ENCODE peak calls at places on chromosomes 3 and 15, in ten cellular contexts. Y, I, G, A, U, B, R, N, E and V are unnamed samples.

GRCh38 chr3:174442317-174442682 is 416.8 kb upstream of the NAALADL2 start:
- DNase-seq in Y (no peak), I (no peak), G (no peak), A (no peak), U (no peak), B (no peak), R (no peak), N (no peak), E (peak), V (no peak)

GRCh38 chr3:99875925-99876781 is 58.5 kb downstream of the CMSS1 start:
- DNase-seq in Y (peak), I (no peak), G (peak), A (peak), U (no peak), B (peak), R (peak), N (peak), E (peak), V (peak)

GRCh38 chr15:80480909-80481308 is 76.7 kb downstream of the ARNT2 start:
- DNase-seq in Y (no peak), I (peak), G (no peak), A (no peak), U (no peak), B (no peak), R (no peak), N (peak), E (peak), V (peak)

GRCh38 chr15:68057758-68058157 is 3.6 kb downstream of the PIAS1 start:
- DNase-seq in Y (no peak), I (no peak), G (no peak), A (no peak), U (no peak), B (no peak), R (no peak), N (no peak), E (no peak), V (no peak)

GRCh38 chr3:48405971-48406370 is 23.9 kb downstream of the PLXNB1 start:
- DNase-seq in Y (no peak), I (no peak), G (no peak), A (no peak), U (no peak), B (no peak), R (no peak), N (no peak), E (no peak), V (no peak)

GRCh38 chr3:36904641-36905040 is 40.2 kb downstream of the TRANK1 start:
- DNase-seq in Y (no peak), I (peak), G (no peak), A (peak), U (no peak), B (no peak), R (no peak), N (no peak), E (peak), V (no peak)

GRCh38 chr15:31598620-31599019 is 272.0 kb downstream of the KLF13 start:
- DNase-seq in Y (no peak), I (no peak), G (no peak), A (no peak), U (no peak), B (no peak), R (no peak), N (no peak), E (peak), V (peak)

GRCh38 chr3:16182183-16182582 is 7.7 kb downstream of the GALNT15 start:
- DNase-seq in Y (no peak), I (peak), G (no peak), A (no peak), U (no peak), B (no peak), R (no peak), N (no peak), E (peak), V (no peak)

GRCh38 chr3:141379250-141379872 is 11.1 kb downstream of the ZBTB38 start:
- DNase-seq in Y (no peak), I (no peak), G (no peak), A (no peak), U (no peak), B (no peak), R (no peak), N (no peak), E (no peak), V (no peak)

GRCh38 chr3:49703443-49703927 is 14.1 kb downstream of the RNF123 start:
- DNase-seq in Y (peak), I (peak), G (peak), A (peak), U (peak), B (peak), R (peak), N (peak), E (peak), V (peak)

GRCh38 chr15:56249080-56249479 is 5.4 kb upstream of the RFX7 start:
- DNase-seq in Y (no peak), I (peak), G (no peak), A (peak), U (peak), B (no peak), R (no peak), N (no peak), E (peak), V (no peak)

GRCh38 chr15:72774696-72775383 is 8.7 kb downstream of the ADPGK start:
- DNase-seq in Y (no peak), I (no peak), G (no peak), A (no peak), U (no peak), B (no peak), R (no peak), N (no peak), E (no peak), V (no peak)

GRCh38 chr3:146156060-146156459 is 4.9 kb downstream of the PLOD2 start:
- DNase-seq in Y (no peak), I (peak), G (no peak), A (no peak), U (no peak), B (peak), R (no peak), N (no peak), E (no peak), V (no peak)

GRCh38 chr3:160001154-160001760 is 12.6 kb downstream of the IL12A start:
- DNase-seq in Y (no peak), I (no peak), G (no peak), A (no peak), U (no peak), B (no peak), R (no peak), N (no peak), E (peak), V (no peak)

GRCh38 chr3:10459954-10460754 is 45.2 kb downstream of the ATP2B2 start:
- DNase-seq in Y (peak), I (peak), G (peak), A (peak), U (no peak), B (no peak), R (no peak), N (peak), E (peak), V (peak)

GRCh38 chr15:73930790-73931281 is 4.6 kb downstream of the LOXL1 start:
- DNase-seq in Y (no peak), I (peak), G (no peak), A (no peak), U (no peak), B (no peak), R (no peak), N (peak), E (peak), V (no peak)

GRCh38 chr3:10933470-10933957 is 59.0 kb upstream of the SLC6A1 start:
- DNase-seq in Y (no peak), I (peak), G (no peak), A (no peak), U (no peak), B (no peak), R (no peak), N (no peak), E (no peak), V (no peak)

GRCh38 chr3:170233532-170233931 is 11.3 kb downstream of the PRKCI start:
- DNase-seq in Y (no peak), I (peak), G (no peak), A (no peak), U (no peak), B (no peak), R (no peak), N (no peak), E (peak), V (peak)

GRCh38 chr15:31752363-31752762 is 278.0 kb upstream of the CHRNA7 start:
- DNase-seq in Y (no peak), I (no peak), G (no peak), A (peak), U (no peak), B (no peak), R (no peak), N (no peak), E (no peak), V (no peak)

GRCh38 chr15:80587816-80588456 is 107.2 kb upstream of the ABHD17C start:
- DNase-seq in Y (no peak), I (peak), G (no peak), A (no peak), U (no peak), B (no peak), R (no peak), N (no peak), E (peak), V (no peak)

GRCh38 chr3:174495231-174495755 is 363.8 kb upstream of the NAALADL2 start:
- DNase-seq in Y (no peak), I (no peak), G (no peak), A (no peak), U (no peak), B (peak), R (no peak), N (no peak), E (peak), V (no peak)

GRCh38 chr3:177236704-177237103 is 39.4 kb upstream of the TBL1XR1 start:
- DNase-seq in Y (no peak), I (peak), G (no peak), A (no peak), U (no peak), B (no peak), R (no peak), N (no peak), E (peak), V (no peak)

GRCh38 chr3:185059766-185060165 is 93.1 kb downstream of the C3orf70 start:
- DNase-seq in Y (no peak), I (no peak), G (no peak), A (no peak), U (no peak), B (no peak), R (no peak), N (no peak), E (no peak), V (no peak)